ENCODE peak calls at places on chromosomes 12 and 14, in eight cellular contexts. L is body of pancreas, J is cardiac fibroblast, Q is brain microvascular endothelial cell, N is adrenal gland, H is suprapubic skin, V is nephron progenitor cell, W is lung. E is an unnamed sample.

GRCh38 chr12:12610711-12611110 is 965 bp upstream of the CREBL2 start:
- DNase-seq in L (no peak), J (no peak), Q (no peak), N (no peak), H (no peak), V (no peak), W (no peak), E (no peak)

GRCh38 chr14:22610931-22611330 is 12.8 kb downstream of the ABHD4 start:
- DNase-seq in L (no peak), J (no peak), Q (no peak), N (peak; percentile 29), H (no peak), V (no peak), W (peak; percentile 39), E (no peak)

GRCh38 chr12:69397978-69398377 is 38.4 kb downstream of the YEATS4 start:
- DNase-seq in L (no peak), J (peak; percentile 67), Q (no peak), N (no peak), H (no peak), V (no peak), W (no peak), E (no peak)

GRCh38 chr12:106841471-106842302 is 67.2 kb downstream of the RIC8B start:
- DNase-seq in L (peak; percentile 23), J (peak; percentile 69), Q (peak; percentile 32), N (peak; percentile 44), H (no peak), V (peak; percentile 26), W (peak; percentile 30), E (no peak)

GRCh38 chr12:57844725-57845477 is 1.6 kb downstream of the CTDSP2 start:
- DNase-seq in L (peak; percentile 71), J (peak; percentile 95), Q (peak; percentile 54), N (peak; percentile 96), H (peak; percentile 89), V (peak; percentile 62), W (peak; percentile 74), E (peak; percentile 50)

GRCh38 chr14:104680806-104681688 is 8.4 kb upstream of the INF2 start:
- DNase-seq in L (peak; percentile 92), J (peak; percentile 82), Q (peak; percentile 74), N (peak; percentile 90), H (no peak), V (no peak), W (no peak), E (no peak)

GRCh38 chr14:89125216-89125615 is 291.8 kb downstream of the FOXN3 start:
- DNase-seq in L (no peak), J (peak; percentile 8), Q (no peak), N (no peak), H (no peak), V (no peak), W (no peak), E (no peak)

GRCh38 chr14:33510991-33511390 is 439.9 kb downstream of the EGLN3 start:
- DNase-seq in L (no peak), J (no peak), Q (no peak), N (no peak), H (no peak), V (no peak), W (no peak), E (no peak)

GRCh38 chr14:35687335-35687939 is 121.7 kb downstream of the RALGAPA1 start:
- DNase-seq in L (peak; percentile 23), J (peak; percentile 73), Q (peak; percentile 59), N (no peak), H (no peak), V (peak; percentile 26), W (no peak), E (peak; percentile 40)

GRCh38 chr14:53531151-53531550 is 378.0 kb upstream of the DDHD1 start:
- DNase-seq in L (no peak), J (no peak), Q (no peak), N (no peak), H (no peak), V (no peak), W (no peak), E (no peak)

GRCh38 chr14:24612186-24612585 is 2.7 kb upstream of the GZMH start:
- DNase-seq in L (no peak), J (no peak), Q (no peak), N (no peak), H (no peak), V (no peak), W (no peak), E (no peak)

GRCh38 chr12:15196221-15196620 is 25.0 kb downstream of the RERG start:
- DNase-seq in L (no peak), J (no peak), Q (no peak), N (no peak), H (no peak), V (no peak), W (no peak), E (no peak)

GRCh38 chr14:90275820-90276219 is 19.5 kb downstream of the PSMC1 start:
- DNase-seq in L (no peak), J (peak; percentile 53), Q (peak; percentile 94), N (no peak), H (no peak), V (no peak), W (no peak), E (no peak)

GRCh38 chr12:7441216-7441615 is 2.7 kb downstream of the CD163L1 start:
- DNase-seq in L (no peak), J (no peak), Q (no peak), N (no peak), H (no peak), V (no peak), W (no peak), E (no peak)
- TF ChIP-seq CTCF in L (no peak), J (no peak), Q (no peak), N (no peak), H (no peak), V (no peak), W (no peak), E (no peak)

DNA sequence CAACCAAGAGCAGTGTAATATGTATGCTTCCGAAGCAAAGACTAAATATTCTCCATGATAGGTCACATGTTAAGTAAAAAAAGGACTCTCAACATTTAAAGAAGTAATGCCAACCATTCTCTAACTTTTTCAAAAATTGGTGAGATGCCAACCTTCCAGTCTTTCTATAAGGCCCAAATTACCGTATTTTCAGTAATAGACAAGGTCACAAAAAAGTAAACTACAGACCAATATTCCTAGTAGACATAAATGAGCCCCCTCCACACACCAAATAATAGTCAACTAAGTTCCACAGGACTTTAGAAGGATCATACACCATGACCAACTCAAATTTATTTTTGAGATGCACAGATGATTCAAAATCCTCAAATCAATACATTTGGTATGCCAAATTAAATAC is 867.4 kb downstream of the TMEM121 start:
- DNase-seq in L (no peak), J (no peak), Q (no peak), N (no peak), H (no peak), V (no peak), W (no peak), E (no peak)
- TF ChIP-seq CTCF in L (no peak), J (no peak), Q (no peak), N (no peak), H (no peak), V (no peak), W (no peak), E (no peak)

DNA sequence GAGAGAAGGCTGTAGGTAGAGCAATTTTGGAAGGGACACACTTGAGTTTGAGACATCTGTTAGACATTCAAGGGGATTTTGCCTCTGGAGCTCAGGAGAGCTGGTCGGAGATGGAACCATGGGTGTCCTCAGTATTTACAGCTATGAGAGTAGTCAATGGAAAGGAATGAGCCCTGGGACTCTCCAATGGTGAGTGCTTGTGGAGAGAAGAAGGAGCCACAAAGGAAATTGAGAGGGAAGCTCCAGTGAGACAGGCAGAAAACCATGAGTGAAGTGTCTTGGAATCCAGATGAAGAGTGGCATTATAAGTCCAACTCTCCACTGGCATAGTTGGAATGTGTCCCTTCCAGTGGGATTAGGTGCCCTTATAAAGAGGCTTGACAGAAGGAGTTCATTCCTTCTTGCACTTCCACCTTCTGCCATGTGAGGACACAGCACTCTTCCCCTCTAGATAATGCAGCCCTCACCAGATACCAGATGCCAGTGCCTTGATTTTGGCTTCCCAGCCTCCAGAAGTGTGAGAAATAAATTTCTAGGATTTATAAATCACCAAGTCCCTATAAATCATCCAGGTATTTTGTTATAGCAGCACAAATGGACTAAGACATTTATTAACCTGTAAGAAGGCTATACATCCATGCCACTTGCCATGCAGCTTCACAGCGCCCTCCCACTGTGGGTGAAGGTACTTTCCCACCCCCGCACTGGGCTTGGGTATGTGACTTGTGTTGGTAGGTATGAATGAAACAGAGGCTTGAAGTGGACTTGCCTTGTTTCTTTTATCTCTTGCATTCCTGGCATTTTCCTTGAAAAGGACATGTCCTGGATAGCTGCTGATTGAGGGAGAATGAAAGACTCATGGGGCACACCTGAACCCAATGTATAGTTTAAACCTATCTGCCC is 27.3 kb downstream of the LLPH start:
- DNase-seq in L (no peak), J (no peak), Q (no peak), N (no peak), H (no peak), V (no peak), W (no peak), E (no peak)
- TF ChIP-seq CTCF in L (no peak), J (no peak), Q (peak; percentile 45), N (no peak), H (no peak), V (no peak), W (no peak), E (peak; percentile 12)

GRCh38 chr14:61223552-61223951 is 57.6 kb downstream of the TMEM30B start:
- DNase-seq in L (no peak), J (no peak), Q (no peak), N (no peak), H (no peak), V (no peak), W (no peak), E (no peak)

GRCh38 chr14:61229475-61229888 is 51.7 kb downstream of the TMEM30B start:
- DNase-seq in L (peak; percentile 26), J (no peak), Q (no peak), N (no peak), H (no peak), V (no peak), W (no peak), E (peak; percentile 19)

GRCh38 chr14:61225304-61225703 is 55.8 kb downstream of the TMEM30B start:
- DNase-seq in L (no peak), J (no peak), Q (no peak), N (no peak), H (no peak), V (no peak), W (no peak), E (no peak)

GRCh38 chr14:61227893-61228591 is 53.1 kb downstream of the TMEM30B start:
- DNase-seq in L (no peak), J (no peak), Q (no peak), N (no peak), H (no peak), V (no peak), W (no peak), E (no peak)

GRCh38 chr14:61226015-61226654 is 55.0 kb downstream of the TMEM30B start:
- DNase-seq in L (no peak), J (no peak), Q (no peak), N (no peak), H (no peak), V (no peak), W (no peak), E (no peak)
- TF ChIP-seq CTCF in L (no peak), J (no peak), Q (no peak), N (no peak), H (no peak), V (no peak), W (no peak), E (no peak)

DNA sequence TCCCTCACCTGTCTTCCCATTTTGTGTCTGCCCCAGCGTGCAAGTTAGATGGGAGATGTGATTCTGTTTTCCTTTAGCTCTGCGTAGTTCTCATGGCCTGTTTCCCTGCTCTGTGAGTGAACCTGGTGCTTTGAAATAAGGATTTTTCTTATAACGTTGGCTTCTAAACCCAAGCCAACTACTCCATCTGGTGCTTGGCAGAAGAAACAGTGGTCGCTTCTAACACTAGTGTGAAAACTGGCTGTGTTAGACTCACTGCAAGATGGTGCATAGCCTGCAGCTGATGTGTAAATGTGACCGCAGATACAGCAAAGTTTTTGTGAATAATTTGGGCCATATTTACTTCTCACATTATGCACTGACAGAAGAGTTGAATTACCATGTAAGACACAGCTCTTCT is 12.2 kb downstream of the GTF2H3 start:
- DNase-seq in L (no peak), J (no peak), Q (no peak), N (no peak), H (no peak), V (no peak), W (no peak), E (no peak)
- TF ChIP-seq CTCF in L (no peak), J (no peak), Q (no peak), N (no peak), H (no peak), V (no peak), W (no peak), E (no peak)

E was measured in LNCaP clone FGC.